ENCODE peak calls at places on chromosomes 13 and 19, in eight cellular contexts. K, P, D, F, E, Z, C and H are unnamed samples.

GRCh38 chr13:75876371-75877050 is 240.4 kb downstream of the LMO7 start:
- DNase-seq in F (peak), Z (peak), D (no peak), C (peak), P (peak), E (peak), K (peak), H (no peak)

GRCh38 chr19:46404039-46404883 is 9.1 kb downstream of the CCDC8 start:
- DNase-seq in C (peak), Z (no peak), E (no peak), P (peak), K (peak), F (peak), D (no peak), H (no peak)

GRCh38 chr13:79631260-79631659 is 150.3 kb downstream of the NDFIP2 start:
- DNase-seq in P (peak), Z (peak), E (peak), F (peak), D (no peak), C (no peak), K (no peak), H (no peak)

GRCh38 chr19:44552324-44552723 is 22.8 kb upstream of the CEACAM20 start:
- DNase-seq in D (no peak), Z (no peak), P (no peak), K (no peak), C (no peak), F (no peak), E (no peak), H (no peak)

GRCh38 chr19:10086904-10087256 is 763 bp downstream of the SHFL start:
- DNase-seq in C (no peak), P (no peak), D (no peak), Z (no peak), K (no peak), F (no peak), E (no peak), H (no peak)

GRCh38 chr13:29543230-29544215 is 52.0 kb downstream of the SLC7A1 start:
- DNase-seq in P (peak), Z (peak), D (no peak), F (no peak), E (no peak), C (no peak), K (no peak), H (no peak)

GRCh38 chr19:16303755-16304154 is 20.9 kb upstream of the KLF2 start:
- DNase-seq in F (no peak), P (no peak), D (no peak), K (no peak), E (no peak), Z (no peak), C (no peak), H (no peak)

GRCh38 chr19:56837892-56838679 is 2.4 kb downstream of the PEG3 start:
- DNase-seq in D (peak), C (no peak), K (peak), F (peak), E (no peak), P (peak), Z (peak), H (no peak)

GRCh38 chr19:38105574-38105973 is 118.4 kb downstream of the DPF1 start:
- DNase-seq in F (no peak), C (no peak), E (no peak), P (no peak), K (no peak), D (no peak), Z (no peak), H (no peak)

GRCh38 chr19:1558552-1558951 is 9.6 kb downstream of the MEX3D start:
- DNase-seq in C (no peak), K (no peak), E (no peak), Z (no peak), F (no peak), P (no peak), D (no peak), H (no peak)

GRCh38 chr13:110382229-110382628 is 75.1 kb downstream of the COL4A2 start:
- DNase-seq in F (no peak), E (no peak), P (peak), D (no peak), C (no peak), Z (no peak), K (no peak), H (no peak)

GRCh38 chr13:26964278-26965057 is 203.9 kb upstream of the GPR12 start:
- DNase-seq in K (no peak), D (no peak), P (no peak), F (peak), C (no peak), Z (no peak), E (no peak), H (no peak)

GRCh38 chr13:28494861-28495585 is at the start of gene FLT1:
- DNase-seq in C (peak), K (no peak), P (no peak), E (no peak), F (peak), D (no peak), Z (no peak), H (no peak)

GRCh38 chr13:27065582-27065981 is 106.0 kb downstream of the USP12 start:
- DNase-seq in D (no peak), P (no peak), E (no peak), C (no peak), F (no peak), Z (no peak), K (no peak), H (no peak)

GRCh38 chr19:30274987-30275386 is 97.2 kb upstream of the ZNF536 start:
- DNase-seq in F (no peak), K (no peak), C (no peak), D (no peak), E (no peak), Z (no peak), P (no peak), H (no peak)

GRCh38 chr19:32829345-32829896 is 40.1 kb downstream of the SLC7A9 start:
- DNase-seq in K (no peak), D (no peak), C (no peak), F (no peak), Z (no peak), E (no peak), P (no peak), H (no peak)

GRCh38 chr13:111460548-111461444 is 140.4 kb downstream of the TEX29 start:
- DNase-seq in E (peak), D (no peak), P (peak), K (no peak), C (no peak), F (peak), Z (no peak), H (no peak)

GRCh38 chr13:51953347-51953746 is 57.9 kb downstream of the ATP7B start:
- DNase-seq in P (no peak), C (no peak), F (no peak), K (no peak), D (no peak), Z (no peak), E (no peak), H (no peak)

GRCh38 chr13:108929532-108929931 is 300.1 kb downstream of the MYO16 start:
- DNase-seq in K (no peak), F (no peak), C (no peak), D (no peak), P (no peak), E (no peak), Z (no peak), H (no peak)

GRCh38 chr19:39037194-39037593 is 4.8 kb upstream of the FBXO27 start:
- DNase-seq in K (no peak), C (no peak), F (no peak), E (no peak), Z (no peak), P (no peak), D (no peak), H (no peak)

GRCh38 chr13:110269509-110270185 is 37.3 kb downstream of the COL4A1 start:
- DNase-seq in F (no peak), K (no peak), D (no peak), P (no peak), E (no peak), C (no peak), Z (no peak), H (no peak)

GRCh38 chr19:35332817-35333216 is 3.8 kb downstream of the CD22 start:
- DNase-seq in E (no peak), F (no peak), K (no peak), Z (no peak), P (no peak), C (no peak), D (no peak), H (no peak)

GRCh38 chr19:10271543-10272086 is 695 bp downstream of the ICAM1 start:
- DNase-seq in P (no peak), C (no peak), Z (no peak), F (no peak), K (no peak), D (no peak), E (no peak), H (no peak)

GRCh38 chr19:48746738-48747575 is at the start of gene IZUMO1:
- DNase-seq in Z (peak), P (peak), F (peak), C (peak), E (peak), K (peak), D (peak), H (no peak)

DNA sequence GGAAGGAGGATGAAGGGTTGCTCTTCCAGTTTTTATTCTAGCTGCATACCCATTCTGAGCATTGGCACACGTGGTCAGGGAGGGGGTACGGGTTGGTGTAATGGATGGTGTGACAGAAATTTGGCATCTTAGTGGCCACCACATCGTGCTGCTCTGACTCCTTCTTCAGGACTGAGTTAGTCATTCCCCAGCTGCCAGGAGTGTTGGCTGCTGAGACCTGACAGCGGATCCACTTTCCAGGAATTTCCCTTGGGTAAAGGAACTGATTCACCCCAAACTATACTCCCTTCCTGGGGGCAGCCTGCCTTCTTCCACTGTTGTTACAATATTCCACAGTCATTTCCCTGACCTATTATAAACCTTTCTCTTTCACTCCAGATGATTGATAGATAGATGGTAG is 595.5 kb upstream of the KLHL1 start:
- DNase-seq in Z (no peak), F (no peak), C (no peak), P (no peak), K (no peak), E (no peak), D (no peak), H (no peak)
- H3K4me3 ChIP-seq in Z (no peak), F (no peak), C (no peak), P (no peak), K (no peak), E (no peak), D (no peak), H (no peak)

GRCh38 chr19:41427647-41428480 is 690 bp upstream of the B3GNT8 start:
- DNase-seq in K (no peak), P (no peak), D (no peak), F (no peak), E (no peak), C (no peak), Z (no peak), H (no peak)

GRCh38 chr19:41426116-41426841 is 895 bp downstream of the B3GNT8 start:
- DNase-seq in C (no peak), P (no peak), E (no peak), K (no peak), F (no peak), Z (no peak), D (no peak), H (no peak)

GRCh38 chr19:41430907-41431306 is 3.7 kb upstream of the B3GNT8 start:
- DNase-seq in K (no peak), F (no peak), C (no peak), D (no peak), Z (no peak), E (no peak), P (no peak), H (no peak)

GRCh38 chr19:41426952-41427646 is at the start of gene B3GNT8:
- DNase-seq in F (peak), K (peak), E (no peak), C (peak), Z (no peak), D (peak), P (peak), H (peak)

GRCh38 chr19:41428481-41428859 is 1.3 kb upstream of the B3GNT8 start:
- DNase-seq in E (no peak), F (no peak), C (no peak), K (no peak), P (no peak), D (no peak), Z (no peak), H (no peak)
- H3K4me3 ChIP-seq in E (no peak), F (peak), C (peak), K (peak), P (no peak), D (peak), Z (no peak), H (peak)

GRCh38 chr13:99237981-99238662 is 20.1 kb downstream of the GPR18 start:
- DNase-seq in Z (no peak), K (no peak), F (no peak), D (no peak), E (no peak), C (no peak), P (no peak), H (no peak)
- H3K4me3 ChIP-seq in Z (no peak), K (no peak), F (no peak), D (no peak), E (no peak), C (no peak), P (no peak), H (no peak)

DNA sequence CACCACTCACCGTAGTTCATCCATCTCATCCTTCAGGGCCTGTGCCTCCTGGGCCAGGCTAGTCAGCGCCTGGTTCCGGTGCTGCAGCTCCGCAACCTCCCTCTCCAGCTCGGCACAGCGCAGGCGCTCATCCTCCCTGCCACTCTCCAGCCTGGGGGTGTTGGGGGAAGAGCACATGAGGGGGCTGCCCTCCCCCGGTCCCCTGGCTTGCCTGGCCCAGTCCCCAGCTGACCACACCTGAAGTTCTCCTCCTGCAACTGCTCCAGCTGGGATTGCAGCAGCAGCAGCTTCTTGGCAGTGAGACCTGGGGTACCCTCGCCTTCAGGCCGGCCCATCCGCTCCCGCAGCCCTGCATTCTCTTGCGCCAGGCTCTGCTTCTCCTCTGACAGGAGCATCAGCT is 4.4 kb downstream of the HOOK2 start:
- DNase-seq in C (no peak), F (no peak), D (no peak), K (no peak), P (no peak), Z (no peak), E (no peak), H (no peak)
- H3K4me3 ChIP-seq in C (no peak), F (no peak), D (no peak), K (no peak), P (no peak), Z (no peak), E (no peak), H (no peak)

DNA sequence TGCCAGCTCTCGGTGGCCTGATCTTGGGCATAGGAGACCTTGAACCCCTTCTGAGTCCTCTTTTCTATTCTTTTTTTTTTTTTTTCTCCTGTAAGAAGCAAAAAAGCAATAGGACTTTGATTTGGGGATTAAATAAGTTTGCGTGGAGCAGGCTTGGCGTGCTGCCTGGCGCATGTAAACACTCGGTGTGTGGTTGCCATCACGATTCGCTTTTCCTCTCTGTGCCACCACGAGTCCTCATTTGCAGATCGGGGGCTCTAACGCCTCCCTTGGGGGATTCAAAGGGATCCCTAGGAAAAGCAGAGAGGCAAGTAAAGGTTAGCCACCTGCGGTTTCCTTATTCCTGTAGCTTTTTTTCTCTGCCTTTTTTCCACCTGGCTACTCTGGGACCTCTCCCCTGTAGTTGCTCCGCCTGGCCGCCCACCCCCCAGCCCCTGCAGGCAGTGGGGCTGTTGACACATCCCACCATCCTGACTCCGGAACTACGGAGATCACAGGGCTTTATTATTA is 1.3 kb downstream of the SAFB start:
- DNase-seq in C (peak), F (peak), E (peak), D (no peak), K (no peak), P (peak), Z (peak), H (no peak)
- H3K4me3 ChIP-seq in C (peak), F (peak), E (peak), D (peak), K (peak), P (peak), Z (peak), H (peak)

GRCh38 chr19:52742516-52742915 is 7.7 kb upstream of the ZNF611 start:
- DNase-seq in P (no peak), E (no peak), C (no peak), Z (no peak), K (no peak), F (no peak), D (no peak), H (no peak)

GRCh38 chr19:52749780-52750179 is 14.9 kb upstream of the ZNF611 start:
- DNase-seq in Z (no peak), D (no peak), C (no peak), F (no peak), P (no peak), E (no peak), K (no peak), H (no peak)

GRCh38 chr19:52748336-52748950 is 13.6 kb upstream of the ZNF611 start:
- DNase-seq in C (no peak), K (no peak), P (peak), E (no peak), D (no peak), F (peak), Z (no peak), H (no peak)
- H3K4me3 ChIP-seq in C (no peak), K (no peak), P (no peak), E (no peak), D (no peak), F (no peak), Z (no peak), H (no peak)

DNA sequence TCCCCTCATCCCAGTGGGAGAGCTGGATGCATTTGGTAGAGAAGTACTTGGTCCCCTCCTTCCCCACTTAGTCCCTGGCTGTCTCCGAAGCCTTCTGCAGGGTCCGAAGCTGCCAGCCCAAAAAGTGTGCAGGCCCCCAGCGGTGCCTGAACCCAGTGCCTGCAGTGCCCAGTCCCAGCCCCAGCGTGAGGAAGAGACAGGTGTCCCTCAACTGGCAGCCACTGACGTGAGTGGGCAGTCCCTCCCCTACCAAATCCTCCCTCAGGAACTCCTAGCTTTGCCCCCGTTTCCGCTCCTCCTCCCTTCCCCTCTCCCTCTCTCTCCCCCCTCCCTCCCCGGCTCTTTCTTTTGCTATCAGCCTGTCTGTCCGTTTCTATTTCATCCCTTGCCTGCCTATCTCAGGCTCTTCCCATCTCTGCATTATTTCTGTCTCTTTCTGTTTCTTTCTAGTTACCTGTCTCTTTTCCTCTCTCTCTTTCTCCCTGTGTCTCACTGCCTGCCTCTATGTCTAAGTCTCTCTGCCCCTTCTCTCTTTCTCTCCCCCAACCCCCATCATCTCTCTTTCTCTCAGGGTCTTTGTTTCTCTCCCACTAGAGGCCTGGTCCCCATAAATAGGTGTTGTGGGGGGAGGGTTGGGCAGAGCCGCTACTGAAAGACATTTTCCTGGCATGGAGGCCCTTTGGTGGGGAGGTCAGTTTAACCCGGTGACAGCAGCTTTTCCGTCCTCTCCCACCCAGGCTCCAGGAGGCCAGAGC is 1.7 kb upstream of the LTBP4 start:
- DNase-seq in P (no peak), F (peak), K (peak), D (no peak), C (no peak), Z (no peak), E (no peak), H (no peak)
- H3K4me3 ChIP-seq in P (no peak), F (peak), K (peak), D (peak), C (peak), Z (no peak), E (no peak), H (peak)

GRCh38 chr13:20714161-20714560 is 10.7 kb downstream of the IL17D start:
- DNase-seq in D (no peak), Z (no peak), F (no peak), K (no peak), C (no peak), E (peak), P (peak), H (no peak)
- H3K4me3 ChIP-seq in D (peak), Z (no peak), F (no peak), K (no peak), C (no peak), E (no peak), P (no peak), H (no peak)